ENCODE peak calls at places on chromosomes 3 and 15, in six cellular contexts. Z is H1, E is SK-N-SH, I is GM12878, B is K562, C is HepG2. P is an unnamed sample.

GRCh38 chr3:13559751-13560540 is 11.0 kb downstream of the FBLN2 start:
- DNase-seq in C (no peak), E (no peak), B (no peak), Z (no peak), I (no peak), P (no peak)

GRCh38 chr3:46835486-46835885 is 27.8 kb downstream of the MYL3 start:
- DNase-seq in B (no peak), C (no peak), Z (no peak), I (no peak), E (no peak), P (no peak)

GRCh38 chr3:24943961-24944360 is 449.3 kb upstream of the THRB start:
- DNase-seq in B (no peak), E (no peak), Z (no peak), C (no peak), I (no peak), P (no peak)

GRCh38 chr15:43229977-43230376 is 9.2 kb upstream of the EPB42 start:
- DNase-seq in C (no peak), E (no peak), Z (no peak), B (no peak), I (no peak), P (no peak)

GRCh38 chr3:175702956-175703355 is 843.8 kb downstream of the NAALADL2 start:
- DNase-seq in E (no peak), C (no peak), Z (no peak), B (no peak), I (no peak), P (no peak)

GRCh38 chr15:67915374-67916050 is 75.7 kb upstream of the RNU6-1 start:
- DNase-seq in I (no peak), E (no peak), B (no peak), C (peak; percentile 96), Z (peak; percentile 47), P (peak; percentile 97)

GRCh38 chr3:183944790-183945189 is 60.1 kb upstream of the PARL start:
- DNase-seq in Z (no peak), C (no peak), E (no peak), B (no peak), I (peak; percentile 9), P (no peak)

GRCh38 chr15:101152914-101153313 is 98.9 kb downstream of the CHSY1 start:
- DNase-seq in C (peak; percentile 28), B (peak; percentile 51), E (no peak), I (no peak), Z (peak; percentile 74), P (peak; percentile 45)

GRCh38 chr15:34721157-34721801 is 33.5 kb downstream of the GJD2 start:
- DNase-seq in Z (no peak), E (no peak), C (no peak), B (no peak), I (no peak), P (no peak)

GRCh38 chr3:156910022-156910421 is 83.9 kb downstream of the LEKR1 start:
- DNase-seq in C (no peak), Z (no peak), B (no peak), E (no peak), I (no peak), P (no peak)

GRCh38 chr3:173750095-173750494 is 352.6 kb downstream of the NLGN1 start:
- DNase-seq in C (no peak), Z (no peak), B (no peak), I (no peak), E (no peak), P (no peak)

GRCh38 chr3:196081834-196082470 is at the start of gene TFRC:
- DNase-seq in I (peak; percentile 82), Z (peak; percentile 98), E (peak; percentile 100), C (peak; percentile 92), B (peak; percentile 99), P (peak; percentile 93)

GRCh38 chr3:102200126-102200525 is 234.7 kb upstream of the ZPLD1 start:
- DNase-seq in B (no peak), E (no peak), C (no peak), Z (no peak), I (no peak), P (peak; percentile 44)

DNA sequence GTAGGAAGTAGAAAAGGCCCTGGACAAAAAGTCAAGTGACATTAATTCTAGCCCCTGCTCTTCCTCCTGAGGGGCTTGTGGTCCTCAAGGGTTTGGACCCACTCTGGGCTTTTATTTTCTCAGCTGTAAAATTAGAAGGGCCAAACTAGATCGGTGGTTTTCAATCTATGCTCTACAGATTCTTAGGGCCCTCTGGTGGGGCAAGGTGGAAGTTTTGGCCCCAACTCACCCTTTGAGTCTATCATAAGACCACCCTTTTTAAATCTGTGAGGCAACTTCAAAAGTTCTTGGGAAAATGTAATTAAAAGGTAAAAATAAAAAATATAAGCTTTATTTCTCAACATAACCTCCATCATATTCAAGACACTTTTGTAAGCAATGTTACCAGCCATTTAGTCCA is 25.6 kb upstream of the CFAP161 start:
- DNase-seq in C (no peak), Z (no peak), I (no peak), B (peak; percentile 48), E (peak; percentile 29), P (peak; percentile 11)
- TF ChIP-seq USF2 in C (no peak), Z (no peak), I (no peak), B (no peak), E (no peak), P (no peak)

GRCh38 chr3:143586565-143586964 is 261.7 kb downstream of the SLC9A9 start:
- DNase-seq in C (no peak), I (no peak), Z (no peak), E (no peak), B (no peak), P (no peak)
- TF ChIP-seq EP300 in C (no peak), I (no peak), Z (no peak), E (no peak), B (no peak), P (no peak)

GRCh38 chr15:60090747-60091146 is 86.6 kb downstream of the FOXB1 start:
- DNase-seq in E (no peak), B (no peak), C (no peak), Z (no peak), I (no peak), P (peak; percentile 8)

GRCh38 chr15:60086676-60087446 is 82.8 kb downstream of the FOXB1 start:
- DNase-seq in C (no peak), E (no peak), Z (no peak), I (no peak), B (no peak), P (no peak)

GRCh38 chr15:60087561-60087960 is 83.5 kb downstream of the FOXB1 start:
- DNase-seq in B (no peak), I (no peak), Z (no peak), E (no peak), C (no peak), P (no peak)

GRCh38 chr15:60093273-60094067 is 89.4 kb downstream of the FOXB1 start:
- DNase-seq in I (no peak), C (peak; percentile 59), Z (no peak), E (no peak), B (no peak), P (no peak)

GRCh38 chr15:60091150-60091549 is 87.0 kb downstream of the FOXB1 start:
- DNase-seq in B (no peak), E (no peak), Z (no peak), C (peak; percentile 51), I (no peak), P (peak; percentile 65)
- TF ChIP-seq USF2 in B (no peak), E (no peak), Z (no peak), C (no peak), I (no peak), P (no peak)

DNA sequence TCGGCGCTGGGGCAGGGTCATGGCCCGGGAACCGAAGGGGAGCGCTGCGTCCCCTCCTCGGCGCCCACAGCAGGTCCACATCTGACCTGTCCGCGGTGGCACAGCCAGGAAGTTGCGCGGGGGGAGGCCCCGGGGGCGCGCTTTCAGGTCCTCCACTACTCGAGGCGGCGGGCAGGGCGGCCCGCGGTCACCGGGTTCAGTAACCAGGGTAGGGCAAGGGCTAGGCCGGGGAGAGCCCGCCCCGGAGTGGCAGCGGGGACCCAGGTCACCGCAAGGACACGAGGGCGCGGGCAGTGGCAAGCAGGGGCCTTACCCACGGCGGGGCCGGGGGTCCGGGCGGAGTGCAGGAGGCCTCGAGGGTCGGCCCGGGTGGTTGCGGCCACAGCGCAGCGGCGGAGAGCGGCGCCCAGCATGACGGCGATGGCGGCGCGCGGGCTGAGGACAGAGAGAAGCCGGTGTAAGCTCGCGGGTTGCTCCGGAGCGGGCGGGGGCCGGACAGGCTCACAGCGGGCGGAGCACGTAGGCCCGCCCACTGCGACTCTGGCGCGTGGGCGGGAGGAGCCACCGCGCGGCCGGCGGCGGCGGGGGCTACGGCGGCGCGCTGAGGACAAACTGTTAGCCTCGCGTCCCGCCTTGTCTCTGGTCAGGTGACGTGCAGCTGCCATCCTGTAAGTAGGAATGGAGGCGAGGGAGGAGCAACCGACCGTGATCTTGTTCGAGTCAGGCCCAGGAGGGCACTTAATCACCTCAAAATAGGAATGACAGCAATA is at the start of gene COX5A:
- DNase-seq in B (peak; percentile 90), C (peak; percentile 85), I (peak; percentile 75), E (peak; percentile 96), Z (peak; percentile 90), P (peak; percentile 99)
- TF ChIP-seq EP300 in B (peak; percentile 32), C (no peak), I (no peak), E (peak; percentile 57), Z (peak; percentile 30), P (no peak)

GRCh38 chr15:72784233-72784876 is 797 bp upstream of the ADPGK start:
- DNase-seq in C (peak; percentile 62), E (peak; percentile 64), B (peak; percentile 49), Z (peak; percentile 51), I (peak; percentile 43), P (peak; percentile 86)
- TF ChIP-seq USF2 in C (no peak), E (no peak), B (no peak), Z (no peak), I (no peak), P (no peak)

GRCh38 chr15:59779110-59779509 is 90.0 kb upstream of the BNIP2 start:
- DNase-seq in I (no peak), Z (no peak), E (no peak), C (no peak), B (no peak), P (no peak)
- TF ChIP-seq EP300 in I (no peak), Z (no peak), E (no peak), C (no peak), B (no peak), P (no peak)